ENCODE peak calls at places on chromosomes 13 and 19, in six cellular contexts. O is GM18507; P is GM10248; D is NCI-H1436; Z is gastrocnemius medialis; M is central memory CD8-positive, alpha-beta T cell. H is an unnamed sample.
A peak's percentile ranks its signal among the peaks of the same experiment; 100 is the strongest.

GRCh38 chr13:75986818-75987217 is 350.7 kb downstream of the LMO7 start:
- DNase-seq in D (no peak), P (peak; percentile 37), O (peak; percentile 2), M (no peak), Z (no peak), H (no peak)

GRCh38 chr13:108486096-108486495 is 143.3 kb upstream of the MYO16 start:
- DNase-seq in Z (no peak), D (no peak), M (no peak), O (no peak), P (no peak), H (no peak)

GRCh38 chr13:42964681-42965305 is 27.2 kb downstream of the EPSTI1 start:
- DNase-seq in P (no peak), Z (no peak), O (no peak), D (no peak), M (no peak), H (no peak)

GRCh38 chr19:11843741-11844140 is 4.8 kb upstream of the ZNF439 start:
- DNase-seq in P (no peak), O (no peak), Z (no peak), M (no peak), D (no peak), H (no peak)

GRCh38 chr13:30481241-30481760 is 15.6 kb upstream of the HMGB1 start:
- DNase-seq in P (no peak), Z (no peak), O (no peak), D (no peak), M (no peak), H (no peak)

GRCh38 chr13:53001871-53002270 is 26.7 kb upstream of the OLFM4 start:
- DNase-seq in Z (no peak), P (no peak), M (no peak), D (no peak), O (no peak), H (no peak)

GRCh38 chr19:19997656-19998268 is 41.5 kb downstream of the ZNF682 start:
- DNase-seq in Z (no peak), P (no peak), O (no peak), M (peak; percentile 13), D (no peak), H (peak; percentile 8)

GRCh38 chr19:8643860-8644653 is 13.6 kb downstream of the NFILZ start:
- DNase-seq in Z (no peak), M (no peak), O (no peak), P (no peak), D (no peak), H (no peak)

GRCh38 chr13:85724554-85725432 is 74.4 kb downstream of the SLITRK6 start:
- DNase-seq in P (no peak), O (no peak), D (peak; percentile 33), M (no peak), Z (no peak), H (no peak)

GRCh38 chr13:46160474-46161066 is 21.4 kb downstream of the LCP1 start:
- DNase-seq in D (no peak), O (no peak), Z (no peak), P (peak; percentile 58), M (peak; percentile 40), H (no peak)

GRCh38 chr19:52296400-52296772 is 583 bp upstream of the ZNF480 start:
- DNase-seq in D (no peak), Z (no peak), O (no peak), P (no peak), M (no peak), H (no peak)

GRCh38 chr19:7940841-7941240 is 2.6 kb downstream of the TIMM44 start:
- DNase-seq in O (no peak), P (no peak), M (no peak), D (no peak), Z (no peak), H (no peak)

GRCh38 chr19:15475611-15476010 is 3.7 kb downstream of the PGLYRP2 start:
- DNase-seq in Z (no peak), P (no peak), D (no peak), O (no peak), M (no peak), H (no peak)

GRCh38 chr19:10625003-10625761 is at the start of gene SLC44A2:
- DNase-seq in Z (peak; percentile 82), D (no peak), P (no peak), O (no peak), M (no peak), H (no peak)

GRCh38 chr19:30244533-30244932 is 127.7 kb upstream of the ZNF536 start:
- DNase-seq in Z (no peak), O (no peak), P (no peak), D (no peak), M (no peak), H (no peak)

GRCh38 chr13:106151056-106151699 is 384.3 kb downstream of the EFNB2 start:
- DNase-seq in Z (no peak), D (no peak), O (no peak), P (no peak), M (no peak), H (no peak)

GRCh38 chr19:51644636-51645271 is 1.9 kb downstream of the SIGLEC14 start:
- DNase-seq in P (no peak), M (no peak), O (no peak), Z (no peak), D (no peak), H (no peak)

GRCh38 chr19:33763661-33764343 is 32.9 kb upstream of the KCTD15 start:
- DNase-seq in P (no peak), M (no peak), Z (no peak), D (no peak), O (no peak), H (no peak)

GRCh38 chr19:54804101-54804500 is 691 bp downstream of the KIR2DL4 start:
- DNase-seq in Z (no peak), M (no peak), P (no peak), D (no peak), O (no peak), H (no peak)

GRCh38 chr19:39409886-39410619 is 2.4 kb upstream of the PLEKHG2 start:
- DNase-seq in D (peak; percentile 16), O (no peak), M (peak; percentile 69), Z (peak; percentile 70), P (peak; percentile 70), H (no peak)

GRCh38 chr19:50759886-50760285 is 10.4 kb upstream of the GPR32 start:
- DNase-seq in M (no peak), O (no peak), D (no peak), Z (no peak), P (no peak), H (no peak)